ENCODE peak calls at places on chromosomes 13 and 19, in seven cellular contexts. V, R, Y, T, K, L and Q are unnamed samples.

GRCh38 chr19:11539495-11540365 is 1.1 kb downstream of the CNN1 start:
- DNase-seq in Y (no peak), L (no peak), T (no peak), V (no peak), K (no peak), R (no peak), Q (no peak)

GRCh38 chr19:51710163-51710562 is 13.6 kb downstream of the HAS1 start:
- DNase-seq in K (no peak), Y (no peak), T (no peak), L (no peak), V (no peak), R (peak; percentile 33), Q (no peak)

GRCh38 chr19:38803543-38803942 is 9.2 kb downstream of the LGALS4 start:
- DNase-seq in L (no peak), K (no peak), Y (no peak), R (no peak), T (no peak), V (no peak), Q (no peak)

GRCh38 chr13:74850893-74851292 is 631.1 kb downstream of the TBC1D4 start:
- DNase-seq in Y (no peak), K (no peak), V (no peak), L (no peak), R (no peak), T (no peak), Q (no peak)

GRCh38 chr19:55592391-55593090 is 6.8 kb downstream of the FIZ1 start:
- DNase-seq in V (no peak), K (no peak), R (no peak), T (no peak), Y (no peak), L (no peak), Q (no peak)

GRCh38 chr13:85228692-85229091 is 570.5 kb downstream of the SLITRK6 start:
- DNase-seq in T (no peak), K (no peak), Y (no peak), L (no peak), R (no peak), V (no peak), Q (no peak)

GRCh38 chr19:13951043-13951442 is 1.3 kb upstream of the DCAF15 start:
- DNase-seq in Y (no peak), V (no peak), K (no peak), R (no peak), L (no peak), T (no peak), Q (no peak)

GRCh38 chr19:45224645-45225044 is 20.6 kb downstream of the EXOC3L2 start:
- DNase-seq in L (no peak), K (no peak), T (no peak), V (no peak), Y (no peak), R (no peak), Q (no peak)

GRCh38 chr13:98775844-98776598 is 23.5 kb upstream of the SLC15A1 start:
- DNase-seq in L (peak; percentile 60), T (no peak), K (peak; percentile 89), R (peak; percentile 92), V (no peak), Y (no peak), Q (no peak)

GRCh38 chr19:48910803-48911202 is 10.7 kb downstream of the NUCB1 start:
- DNase-seq in R (no peak), T (no peak), Y (no peak), L (no peak), K (no peak), V (no peak), Q (no peak)

GRCh38 chr13:88925954-88926353 is 1254.8 kb downstream of the SLITRK5 start:
- DNase-seq in Y (no peak), T (no peak), V (no peak), K (no peak), L (no peak), R (no peak), Q (no peak)

GRCh38 chr19:19405919-19406877 is 723 bp downstream of the GATAD2A start:
- DNase-seq in K (peak; percentile 26), L (no peak), R (peak; percentile 48), T (peak; percentile 38), V (no peak), Y (no peak), Q (no peak)

GRCh38 chr19:6739884-6740588 is 556 bp downstream of the TRIP10 start:
- DNase-seq in Y (no peak), K (no peak), R (no peak), T (no peak), L (no peak), V (no peak), Q (no peak)

GRCh38 chr19:17421942-17422341 is 2.1 kb downstream of the MVB12A start:
- DNase-seq in T (no peak), Y (no peak), K (no peak), L (no peak), V (no peak), R (no peak), Q (no peak)

GRCh38 chr13:44221657-44222056 is 152.0 kb upstream of the SERP2 start:
- DNase-seq in L (no peak), T (no peak), Y (no peak), R (no peak), V (no peak), K (no peak), Q (no peak)

GRCh38 chr13:100514788-100515409 is 73.7 kb downstream of the GGACT start:
- DNase-seq in K (peak; percentile 89), V (peak; percentile 58), R (peak; percentile 74), Y (no peak), T (peak; percentile 86), L (no peak), Q (peak; percentile 90)

GRCh38 chr13:71935166-71935840 is 68.3 kb upstream of the DACH1 start:
- DNase-seq in R (no peak), K (no peak), L (no peak), Y (no peak), V (no peak), T (peak; percentile 27), Q (no peak)

GRCh38 chr13:44601596-44601995 is 25.5 kb upstream of the TSC22D1 start:
- DNase-seq in K (no peak), R (no peak), L (no peak), Y (no peak), T (no peak), V (no peak), Q (no peak)

GRCh38 chr19:1252221-1252817 is 3.9 kb downstream of the MIDN start:
- DNase-seq in V (peak; percentile 93), R (peak; percentile 94), Y (peak; percentile 83), K (peak; percentile 54), T (peak; percentile 77), L (no peak), Q (peak; percentile 85)

GRCh38 chr13:73984949-73985691 is 149.1 kb downstream of the KLF12 start:
- DNase-seq in K (no peak), V (no peak), Y (no peak), L (no peak), R (no peak), T (peak; percentile 60), Q (no peak)

GRCh38 chr19:49335071-49335783 is at the start of gene CD37:
- DNase-seq in Y (no peak), L (no peak), V (no peak), K (no peak), T (no peak), R (no peak), Q (no peak)

GRCh38 chr13:91567485-91568207 is 169.2 kb downstream of the GPC5 start:
- DNase-seq in R (no peak), T (no peak), K (no peak), Y (no peak), V (no peak), L (no peak), Q (no peak)

GRCh38 chr19:55640577-55641375 is at the start of gene ZNF580:
- DNase-seq in R (peak; percentile 80), K (peak; percentile 54), L (peak; percentile 55), V (no peak), T (peak; percentile 81), Y (no peak), Q (no peak)

GRCh38 chr19:39347332-39348227 is 5.4 kb downstream of the SAMD4B start:
- DNase-seq in K (no peak), Y (no peak), V (no peak), L (no peak), R (no peak), T (no peak), Q (no peak)

GRCh38 chr13:50374517-50374916 is 359.3 kb downstream of the KCNRG start:
- DNase-seq in R (no peak), Y (no peak), V (no peak), T (no peak), L (no peak), K (no peak), Q (no peak)